ENCODE peak calls at places on chromosome 3, in seven cellular contexts. E is WERI-Rb-1; W is HFFc6; I is CD4-positive, alpha-beta T cell; O is nephron progenitor cell; G is GM23338; R is astrocyte. P is an unnamed sample.

GRCh38 chr3:196219970-196220311 is 3.6 kb downstream of the SLC51A start:
- DNase-seq in E (no peak), W (no peak), I (no peak), O (no peak), G (no peak), R (no peak), P (no peak)

GRCh38 chr3:61381745-61382392 is 130.6 kb upstream of the FHIT start:
- DNase-seq in E (peak; percentile 11), W (peak; percentile 22), I (no peak), O (no peak), G (peak; percentile 76), R (peak; percentile 1), P (no peak)

GRCh38 chr3:136250862-136251460 is 821 bp downstream of the PCCB start:
- DNase-seq in E (peak; percentile 82), W (peak; percentile 10), I (no peak), O (peak; percentile 13), G (peak; percentile 34), R (peak; percentile 43), P (peak; percentile 36)

GRCh38 chr3:29537889-29538609 is 257.2 kb downstream of the RBMS3 start:
- DNase-seq in E (no peak), W (no peak), I (no peak), O (no peak), G (no peak), R (no peak), P (no peak)

GRCh38 chr3:105118905-105119304 is 247.8 kb upstream of the ALCAM start:
- DNase-seq in E (no peak), W (peak; percentile 81), I (no peak), O (no peak), G (no peak), R (peak; percentile 8), P (no peak)

GRCh38 chr3:57892423-57892822 is 115.8 kb upstream of the FLNB start:
- DNase-seq in E (no peak), W (peak; percentile 1), I (no peak), O (no peak), G (no peak), R (peak; percentile 55), P (no peak)

GRCh38 chr3:17515445-17516227 is 226.8 kb downstream of the TBC1D5 start:
- DNase-seq in E (no peak), W (no peak), I (no peak), O (no peak), G (no peak), R (no peak), P (no peak)

GRCh38 chr3:61625429-61625828 is 64.1 kb downstream of the PTPRG start:
- DNase-seq in E (no peak), W (no peak), I (no peak), O (no peak), G (no peak), R (no peak), P (no peak)

GRCh38 chr3:141960731-141961130 is 84.3 kb downstream of the ATP1B3 start:
- DNase-seq in E (no peak), W (peak; percentile 14), I (no peak), O (no peak), G (no peak), R (peak; percentile 71), P (no peak)

GRCh38 chr3:123138819-123139517 is 62.8 kb upstream of the SEC22A start:
- DNase-seq in E (no peak), W (no peak), I (no peak), O (peak; percentile 25), G (no peak), R (no peak), P (no peak)

GRCh38 chr3:126259411-126260391 is 79.3 kb upstream of the ALDH1L1 start:
- DNase-seq in E (peak; percentile 63), W (no peak), I (no peak), O (peak; percentile 59), G (peak; percentile 66), R (no peak), P (peak; percentile 33)

GRCh38 chr3:153138267-153139210 is 23.5 kb upstream of the RAP2B start:
- DNase-seq in E (no peak), W (peak; percentile 93), I (no peak), O (no peak), G (peak; percentile 25), R (peak; percentile 95), P (no peak)

GRCh38 chr3:24981924-24982323 is 446.1 kb upstream of the RARB start:
- DNase-seq in E (no peak), W (no peak), I (no peak), O (no peak), G (no peak), R (no peak), P (no peak)

GRCh38 chr3:175421897-175422296 is 562.8 kb downstream of the NAALADL2 start:
- DNase-seq in E (no peak), W (peak; percentile 20), I (no peak), O (no peak), G (no peak), R (no peak), P (no peak)

GRCh38 chr3:8954938-8955763 is 8.1 kb downstream of the RAD18 start:
- DNase-seq in E (no peak), W (peak; percentile 82), I (no peak), O (no peak), G (peak; percentile 53), R (peak; percentile 80), P (no peak)

GRCh38 chr3:16866447-16867025 is 18.2 kb upstream of the PLCL2 start:
- DNase-seq in E (no peak), W (peak; percentile 68), I (no peak), O (no peak), G (no peak), R (peak; percentile 57), P (no peak)

GRCh38 chr3:163476179-163476578 is 1602.1 kb downstream of the SI start:
- DNase-seq in E (no peak), W (no peak), I (no peak), O (no peak), G (peak; percentile 5), R (no peak), P (no peak)
- TF ChIP-seq CTCF in E (no peak), W (no peak), I (no peak), O (no peak), G (peak; percentile 45), R (no peak), P (no peak)

GRCh38 chr3:13762931-13763330 is 116.9 kb downstream of the WNT7A start:
- DNase-seq in E (no peak), W (no peak), I (no peak), O (no peak), G (peak; percentile 28), R (no peak), P (no peak)
- TF ChIP-seq CTCF in E (peak; percentile 34), W (no peak), I (no peak), O (no peak), G (peak; percentile 71), R (no peak), P (no peak)

DNA sequence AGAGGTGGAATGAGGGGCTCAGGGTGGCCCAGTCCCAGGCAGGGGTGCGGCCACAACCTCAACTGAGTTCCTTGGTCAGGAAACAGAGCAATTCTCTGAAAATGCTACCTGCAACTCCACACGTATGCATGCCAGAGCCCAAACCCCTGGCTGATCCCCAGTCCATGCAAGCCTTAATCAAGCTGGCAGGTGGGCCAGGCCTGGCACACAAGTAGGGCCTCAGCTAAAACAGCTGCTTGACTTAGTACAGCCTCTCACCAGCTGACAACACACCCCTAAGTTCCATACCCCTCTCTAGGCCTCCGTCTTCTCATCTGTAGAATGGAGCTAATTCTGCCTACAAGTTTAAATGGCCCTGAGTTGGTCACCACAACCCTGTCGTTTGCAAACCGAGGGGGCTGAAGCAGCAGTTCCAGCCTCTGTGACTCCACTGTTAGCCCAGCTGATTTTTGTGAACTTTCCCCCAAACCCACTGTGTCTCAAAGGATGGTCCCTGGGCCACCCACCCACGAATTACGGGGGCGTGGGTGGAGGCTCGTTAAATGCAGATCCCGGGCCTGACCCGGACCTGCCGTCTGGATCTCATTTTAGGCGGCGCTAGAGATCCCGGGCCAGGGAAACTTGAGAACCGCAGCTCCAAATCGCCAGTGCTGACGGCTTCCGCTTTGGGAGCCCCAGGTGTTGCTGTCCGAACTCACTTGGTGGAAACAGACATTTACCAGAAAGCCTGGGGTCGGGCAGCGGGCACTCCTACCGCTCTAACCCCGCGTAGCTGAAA is 927 bp downstream of the CHDH start:
- DNase-seq in E (peak; percentile 39), W (no peak), I (no peak), O (no peak), G (peak; percentile 92), R (peak; percentile 29), P (peak; percentile 34)
- TF ChIP-seq CTCF in E (peak; percentile 21), W (peak; percentile 35), I (no peak), O (no peak), G (peak; percentile 51), R (peak; percentile 13), P (no peak)

DNA sequence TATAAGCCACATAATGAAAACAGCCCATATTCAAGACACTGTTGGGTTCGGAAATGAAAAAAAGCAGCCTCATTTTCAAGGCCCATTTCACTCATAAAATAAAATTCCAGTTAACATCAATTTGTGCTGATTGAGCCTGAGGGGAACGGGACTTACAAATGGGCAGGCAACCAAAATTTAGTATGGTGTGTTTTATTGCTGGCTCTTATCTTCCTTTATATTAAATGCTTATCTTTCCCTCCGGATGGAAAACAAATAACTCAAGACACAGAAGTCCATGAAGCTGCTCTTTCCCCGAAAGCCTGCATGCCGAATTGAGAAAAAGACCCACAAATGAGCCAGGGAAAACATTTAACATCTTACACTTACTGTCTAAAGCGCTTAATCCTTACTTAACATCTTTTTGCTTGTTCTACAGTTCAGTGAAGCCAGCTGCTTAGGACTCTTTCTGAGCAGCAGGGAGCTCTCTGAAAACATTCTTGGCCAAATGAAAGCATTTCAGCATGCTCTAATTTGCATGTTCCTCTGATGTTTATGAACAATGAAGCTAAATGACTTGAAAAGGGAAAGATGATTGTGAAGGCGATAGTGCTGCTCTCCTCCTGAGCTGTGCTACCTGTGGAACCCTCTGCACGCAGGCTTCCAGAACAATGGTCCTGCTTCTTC is 49.5 kb downstream of the HEG1 start:
- DNase-seq in E (no peak), W (no peak), I (no peak), O (no peak), G (no peak), R (no peak), P (no peak)
- TF ChIP-seq CTCF in E (no peak), W (no peak), I (no peak), O (no peak), G (no peak), R (no peak), P (no peak)

GRCh38 chr3:134527538-134528186 is 41.8 kb downstream of the CEP63 start:
- DNase-seq in E (no peak), W (no peak), I (no peak), O (no peak), G (no peak), R (no peak), P (no peak)

GRCh38 chr3:134527037-134527436 is 41.2 kb downstream of the CEP63 start:
- DNase-seq in E (peak; percentile 65), W (no peak), I (no peak), O (peak; percentile 8), G (peak; percentile 73), R (no peak), P (peak; percentile 48)

GRCh38 chr3:134525293-134525692 is 39.4 kb downstream of the CEP63 start:
- DNase-seq in E (no peak), W (no peak), I (no peak), O (no peak), G (no peak), R (no peak), P (no peak)

GRCh38 chr3:134522541-134522940 is 36.7 kb downstream of the CEP63 start:
- DNase-seq in E (no peak), W (no peak), I (no peak), O (no peak), G (no peak), R (no peak), P (no peak)

GRCh38 chr3:134526319-134526718 is 40.5 kb downstream of the CEP63 start:
- DNase-seq in E (no peak), W (no peak), I (no peak), O (no peak), G (no peak), R (no peak), P (no peak)
- TF ChIP-seq CTCF in E (no peak), W (no peak), I (no peak), O (no peak), G (no peak), R (no peak), P (no peak)